ENCODE peak calls at places on chromosomes 3 and 15, in four cellular contexts. W is mesendoderm, J is IMR-90, Y is H1. T is an unnamed sample.

GRCh38 chr3:139629033-139629432 is 48.7 kb downstream of the NMNAT3 start:
- DNase-seq in W (peak), Y (no peak), J (peak), T (peak)

GRCh38 chr3:72158639-72159005 is 373.7 kb upstream of the PROK2 start:
- DNase-seq in Y (no peak), J (no peak), W (no peak), T (no peak)

GRCh38 chr15:74240002-74240568 is 4.0 kb downstream of the CCDC33 start:
- DNase-seq in W (peak), Y (no peak), J (peak), T (peak)

GRCh38 chr3:47536221-47536891 is 22.8 kb upstream of the ELP6 start:
- DNase-seq in J (no peak), Y (no peak), W (no peak), T (no peak)

GRCh38 chr3:152688313-152688712 is 146.6 kb upstream of the P2RY1 start:
- DNase-seq in W (peak), Y (peak), J (no peak), T (peak)

GRCh38 chr15:75205064-75205395 is 3.3 kb downstream of the C15orf39 start:
- DNase-seq in J (no peak), Y (no peak), W (no peak), T (no peak)

GRCh38 chr3:184874709-184875644 is 63.0 kb downstream of the VPS8 start:
- DNase-seq in Y (no peak), W (peak), J (peak), T (no peak)

GRCh38 chr3:188199386-188199785 is 45.4 kb downstream of the LPP start:
- DNase-seq in W (no peak), J (no peak), Y (no peak), T (no peak)

GRCh38 chr3:81242871-81243270 is 518.6 kb downstream of the GBE1 start:
- DNase-seq in W (peak), J (peak), Y (no peak), T (no peak)

GRCh38 chr3:65005481-65005880 is 317.7 kb upstream of the ADAMTS9 start:
- DNase-seq in W (no peak), J (peak), Y (no peak), T (no peak)

GRCh38 chr15:74958320-74958907 is 1.8 kb upstream of the RPP25 start:
- DNase-seq in Y (no peak), W (peak), J (no peak), T (peak)

GRCh38 chr3:134449951-134450350 is 35.8 kb downstream of the ANAPC13 start:
- DNase-seq in W (no peak), J (no peak), Y (no peak), T (no peak)

GRCh38 chr3:58537412-58538301 is 667 bp upstream of the ACOX2 start:
- DNase-seq in Y (no peak), J (no peak), W (no peak), T (no peak)

GRCh38 chr15:94040523-94041248 is 190.7 kb upstream of the MCTP2 start:
- DNase-seq in J (no peak), Y (no peak), W (no peak), T (no peak)

GRCh38 chr3:169573129-169573528 is 90.4 kb downstream of the MECOM start:
- DNase-seq in J (no peak), Y (no peak), W (no peak), T (no peak)

GRCh38 chr3:129021140-129021551 is 20.0 kb downstream of the EFCC1 start:
- DNase-seq in Y (no peak), W (no peak), J (peak), T (no peak)

GRCh38 chr3:129654126-129654525 is 47.6 kb upstream of the PLXND1 start:
- DNase-seq in W (no peak), Y (no peak), J (peak), T (no peak)

GRCh38 chr3:42188365-42188764 is 77.6 kb downstream of the CCK start:
- DNase-seq in W (no peak), Y (no peak), J (no peak), T (no peak)

GRCh38 chr3:50227390-50228183 is 8.4 kb upstream of the GNAI2 start:
- DNase-seq in Y (peak), J (peak), W (peak), T (peak)

GRCh38 chr3:31297899-31298298 is 234.8 kb upstream of the STT3B start:
- DNase-seq in J (no peak), Y (no peak), W (no peak), T (no peak)

GRCh38 chr15:73240864-73241499 is 127.8 kb downstream of the HCN4 start:
- DNase-seq in W (peak), J (peak), Y (no peak), T (peak)

GRCh38 chr15:63473999-63474809 is 30.2 kb upstream of the USP3 start:
- DNase-seq in W (peak), Y (no peak), J (peak), T (peak)

GRCh38 chr3:159839561-159840379 is 148.9 kb upstream of the IL12A start:
- DNase-seq in Y (peak), W (peak), J (no peak), T (peak)

GRCh38 chr3:72271215-72271614 is 486.3 kb upstream of the PROK2 start:
- DNase-seq in W (no peak), J (no peak), Y (no peak), T (no peak)

GRCh38 chr3:28912120-28912885 is 368.6 kb upstream of the RBMS3 start:
- DNase-seq in J (peak), W (no peak), Y (no peak), T (no peak)

GRCh38 chr3:171564723-171565122 is 104.5 kb upstream of the TNIK start:
- DNase-seq in W (peak), J (no peak), Y (no peak), T (no peak)
- H2BK15ac ChIP-seq in W (no peak), J (peak), Y (no peak), T (no peak)

DNA sequence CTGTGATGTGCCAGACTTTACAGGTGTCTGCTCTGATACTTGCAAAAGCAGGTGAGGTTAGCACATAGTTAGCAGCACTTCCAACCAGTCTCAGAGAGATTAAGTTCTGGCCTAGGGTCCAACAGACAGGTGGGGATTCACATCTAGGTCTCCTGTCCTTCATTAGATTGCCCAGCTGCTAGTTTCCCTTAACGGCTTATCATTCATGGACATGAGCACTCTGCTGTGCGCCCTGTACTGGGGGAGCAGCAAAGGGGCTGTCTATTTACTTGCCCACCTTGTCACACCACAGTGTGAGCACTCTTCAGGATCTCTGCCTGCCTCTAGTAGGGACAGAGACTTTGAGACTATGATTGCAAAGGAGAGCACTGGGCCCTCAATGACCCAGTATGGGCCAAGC is 8.7 kb downstream of the SPSB4 start:
- DNase-seq in W (no peak), J (no peak), Y (no peak), T (peak)
- H4K5ac ChIP-seq in W (no peak), J (no peak), Y (no peak), T (no peak)

GRCh38 chr3:60755094-60755493 is 496.2 kb downstream of the FHIT start:
- DNase-seq in Y (no peak), W (peak), J (no peak), T (peak)
- H3K56ac ChIP-seq in Y (no peak), W (no peak), J (no peak), T (no peak)

DNA sequence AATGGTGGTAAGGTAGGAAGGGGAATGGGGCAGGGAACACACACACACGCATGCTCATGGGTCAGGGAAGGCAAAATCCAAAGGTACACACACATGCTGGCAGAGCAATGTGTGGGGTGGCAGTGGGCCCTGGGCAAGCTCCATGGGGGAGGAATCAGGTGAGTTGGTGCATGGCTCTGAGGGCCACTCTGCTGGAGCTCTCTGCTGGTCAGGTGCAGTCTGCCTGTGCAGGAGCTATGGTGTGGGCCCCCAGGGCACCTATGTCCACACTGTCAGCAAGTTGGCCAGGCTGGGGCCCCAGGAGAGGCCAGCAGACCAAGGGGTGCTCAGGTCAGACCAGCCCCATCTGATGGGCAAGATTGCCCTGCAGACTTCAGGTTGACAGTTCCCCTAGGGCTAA is 90.1 kb upstream of the GAP43 start:
- DNase-seq in J (no peak), W (no peak), Y (no peak), T (no peak)
- H2BK15ac ChIP-seq in J (no peak), W (no peak), Y (no peak), T (no peak)

GRCh38 chr15:71249986-71250385 is 134.7 kb downstream of the THSD4 start:
- DNase-seq in Y (no peak), J (no peak), W (no peak), T (no peak)
- H4K5ac ChIP-seq in Y (no peak), J (peak), W (no peak), T (no peak)

GRCh38 chr15:40079456-40079855 is 29.2 kb downstream of the BMF start:
- DNase-seq in Y (no peak), W (no peak), J (no peak), T (no peak)
- H3K56ac ChIP-seq in Y (no peak), W (no peak), J (no peak), T (no peak)

DNA sequence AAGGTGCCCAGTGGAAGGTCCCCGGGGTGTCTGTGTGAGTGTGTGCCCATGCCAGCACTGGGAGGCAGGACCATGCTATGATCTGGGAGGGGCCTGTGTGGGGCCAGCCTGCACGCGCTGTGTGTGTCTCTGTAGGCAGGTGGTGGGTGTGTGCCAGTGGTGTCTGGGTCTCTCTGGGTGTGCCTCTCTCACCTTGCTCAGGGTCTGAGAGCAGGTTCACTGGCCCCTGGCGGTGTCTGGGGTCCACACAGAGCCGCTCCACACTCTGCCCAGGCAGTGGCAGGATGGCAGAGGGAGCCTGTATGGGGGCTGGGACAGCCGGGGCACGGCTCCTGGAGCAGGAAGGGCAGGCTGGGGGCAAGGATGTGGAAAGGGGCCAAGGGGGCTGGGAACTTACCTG is 12.6 kb downstream of the ITIH4 start:
- DNase-seq in W (no peak), Y (no peak), J (no peak), T (no peak)
- H2BK15ac ChIP-seq in W (no peak), Y (no peak), J (no peak), T (no peak)

GRCh38 chr3:146221276-146221675 is 29.6 kb downstream of the PLSCR4 start:
- DNase-seq in Y (no peak), J (peak), W (no peak), T (no peak)
- H4K5ac ChIP-seq in Y (no peak), J (no peak), W (no peak), T (no peak)

GRCh38 chr15:69602921-69603320 is 150.3 kb downstream of the RPLP1 start:
- DNase-seq in Y (no peak), J (no peak), W (no peak), T (no peak)
- H3K56ac ChIP-seq in Y (no peak), J (no peak), W (no peak), T (no peak)

DNA sequence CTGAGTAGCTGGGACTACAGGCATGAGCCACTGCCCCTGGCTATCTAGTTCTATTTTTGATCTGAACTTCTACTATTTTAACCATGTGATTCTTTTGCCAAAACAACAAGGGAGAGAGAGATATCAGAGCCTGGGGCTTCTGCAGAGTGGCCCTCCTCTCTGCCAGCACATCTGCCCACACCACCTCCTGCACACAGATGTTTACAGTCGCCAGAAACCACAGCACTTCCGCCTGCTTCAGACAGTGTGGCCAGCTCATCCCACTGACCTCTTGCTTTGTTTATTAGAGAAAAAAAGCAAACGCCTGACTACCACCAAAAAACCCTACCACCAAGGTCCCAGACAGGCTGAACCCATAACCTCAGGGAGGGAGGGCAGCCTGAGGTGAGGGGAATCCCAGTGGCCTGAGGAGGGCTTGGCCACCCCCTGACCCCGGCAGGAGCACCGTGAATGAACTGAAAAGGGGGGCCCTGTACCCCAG is 85.9 kb upstream of the ABHD2 start:
- DNase-seq in W (no peak), J (peak), Y (no peak), T (no peak)
- H2BK15ac ChIP-seq in W (no peak), J (peak), Y (no peak), T (no peak)